ENCODE peak calls at places on chromosomes 4 and X, in five cellular contexts. H is HT1080; O is activated naive CD4-positive, alpha-beta T cell treated with anti-CD3 and anti-CD28 coated beads, Interleukin-2, amount 50 U/mL, for 72 hours; S is WERI-Rb-1; W is GM20000. K is an unnamed sample.

GRCh38 chr4:75992462-75992861 is 1.7 kb upstream of the SDAD1 start:
- DNase-seq in S (no peak), O (no peak), W (no peak), H (no peak), K (no peak)

GRCh38 chrX:133726211-133726630 is 259.2 kb downstream of the GPC3 start:
- DNase-seq in H (peak), S (no peak), O (no peak), W (no peak), K (no peak)

GRCh38 chrX:94057385-94057784 is 383.4 kb downstream of the FAM133A start:
- DNase-seq in H (peak), S (no peak), W (no peak), O (no peak), K (no peak)

GRCh38 chrX:133660356-133660755 is 245.1 kb upstream of the GPC4 start:
- DNase-seq in O (no peak), W (no peak), H (peak), S (no peak), K (no peak)

GRCh38 chrX:119684916-119685224 is 8.1 kb downstream of the SEPTIN6 start:
- DNase-seq in H (no peak), S (no peak), W (no peak), O (no peak), K (no peak)

GRCh38 chr4:3523628-3524221 is 8.5 kb downstream of the LRPAP1 start:
- DNase-seq in W (no peak), O (no peak), H (no peak), S (no peak), K (no peak)

GRCh38 chr4:78057600-78058560 is 757 bp downstream of the FRAS1 start:
- DNase-seq in O (no peak), S (peak), H (peak), W (peak), K (no peak)

GRCh38 chrX:10240918-10241317 is 84.1 kb downstream of the CLCN4 start:
- DNase-seq in W (peak), O (no peak), S (no peak), H (no peak), K (no peak)

GRCh38 chr4:25441519-25442117 is 64.6 kb downstream of the ANAPC4 start:
- DNase-seq in W (peak), O (no peak), H (peak), S (peak), K (no peak)

GRCh38 chr4:1693131-1693896 is 9.2 kb upstream of the FAM53A start:
- DNase-seq in H (peak), O (peak), W (peak), S (peak), K (peak)

GRCh38 chrX:1105671-1106419 is 106.6 kb downstream of the CRLF2 start:
- DNase-seq in H (no peak), S (no peak), O (no peak), W (no peak), K (no peak)